ENCODE peak calls at places on chromosomes 11 and 22, in five cellular contexts. M is Karpas-422, Z is GM12864, V is A549, E is body of pancreas. C is an unnamed sample.

GRCh38 chr11:8959546-8960166 is 4.6 kb downstream of the TMEM9B start:
- DNase-seq in M (peak), Z (peak), V (peak), E (peak), C (no peak)

GRCh38 chr11:128235958-128236357 is 351.4 kb downstream of the ETS1 start:
- DNase-seq in M (no peak), Z (no peak), V (no peak), E (no peak), C (no peak)

GRCh38 chr11:44555031-44555800 is 10.2 kb upstream of the CD82 start:
- DNase-seq in M (no peak), Z (no peak), V (no peak), E (no peak), C (no peak)

GRCh38 chr11:133942594-133942993 is 14.2 kb downstream of the IGSF9B start:
- DNase-seq in M (no peak), Z (no peak), V (no peak), E (no peak), C (no peak)

GRCh38 chr11:73359930-73360742 is 16.1 kb upstream of the RELT start:
- DNase-seq in M (peak), Z (no peak), V (peak), E (no peak), C (no peak)

GRCh38 chr22:50620861-50621490 is 7.0 kb downstream of the ARSA start:
- DNase-seq in M (peak), Z (peak), V (no peak), E (no peak), C (no peak)

GRCh38 chr11:44637477-44637876 is 72.0 kb downstream of the CD82 start:
- DNase-seq in M (no peak), Z (no peak), V (no peak), E (no peak), C (no peak)

GRCh38 chr11:118618115-118618990 is 10.9 kb downstream of the PHLDB1 start:
- DNase-seq in M (no peak), Z (no peak), V (no peak), E (peak), C (peak)

GRCh38 chr11:96426356-96427103 is 36.7 kb downstream of the JRKL start:
- DNase-seq in M (peak), Z (peak), V (peak), E (peak), C (no peak)

GRCh38 chr22:45818130-45819085 is 146.8 kb downstream of the ATXN10 start:
- DNase-seq in M (no peak), Z (no peak), V (no peak), E (peak), C (no peak)

GRCh38 chr11:47998733-47999359 is 18.5 kb downstream of the PTPRJ start:
- DNase-seq in M (no peak), Z (no peak), V (peak), E (no peak), C (no peak)

GRCh38 chr11:6321961-6322362 is 1.7 kb upstream of the CAVIN3 start:
- DNase-seq in M (no peak), Z (no peak), V (no peak), E (no peak), C (peak)

GRCh38 chr11:921921-922678 is 3.6 kb upstream of the AP2A2 start:
- DNase-seq in M (no peak), Z (no peak), V (no peak), E (no peak), C (no peak)

GRCh38 chr11:47433991-47434786 is 8.0 kb upstream of the PSMC3 start:
- DNase-seq in M (no peak), Z (no peak), V (no peak), E (peak), C (no peak)

GRCh38 chr11:64851831-64852337 is 7.4 kb upstream of the CDC42BPG start:
- DNase-seq in M (peak), Z (no peak), V (no peak), E (no peak), C (no peak)

GRCh38 chr11:116862101-116862637 is 24.7 kb upstream of the APOA1 start:
- DNase-seq in M (no peak), Z (no peak), V (no peak), E (no peak), C (no peak)

GRCh38 chr11:116864531-116864930 is 27.1 kb upstream of the APOA1 start:
- DNase-seq in M (no peak), Z (no peak), V (no peak), E (no peak), C (no peak)

GRCh38 chr11:116861539-116861938 is 24.1 kb upstream of the APOA1 start:
- DNase-seq in M (no peak), Z (no peak), V (no peak), E (no peak), C (peak)

GRCh38 chr11:116860303-116860702 is 22.9 kb upstream of the APOA1 start:
- DNase-seq in M (no peak), Z (no peak), V (no peak), E (no peak), C (no peak)

DNA sequence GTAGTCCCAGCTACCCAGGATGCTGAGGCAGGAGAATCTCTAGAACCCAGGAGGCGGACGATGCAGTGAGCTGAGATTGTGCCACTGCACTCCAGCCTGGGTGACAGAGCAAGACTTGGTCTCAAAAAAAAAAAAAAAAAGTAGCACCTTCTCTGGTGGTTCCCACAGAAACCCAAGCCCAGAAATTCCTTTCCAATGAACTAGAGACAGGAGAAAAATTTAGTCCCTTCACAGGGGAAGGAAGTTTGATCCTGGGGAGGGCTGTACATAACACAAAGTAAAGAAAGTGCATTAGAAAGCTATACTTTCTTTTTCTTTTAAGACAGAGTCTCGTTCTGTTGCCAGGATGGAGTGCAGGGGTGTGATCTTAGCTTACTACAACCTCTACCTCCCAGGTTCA is 25.5 kb upstream of the APOA1 start:
- DNase-seq in M (no peak), Z (no peak), V (no peak), E (no peak), C (no peak)
- H3K4me3 ChIP-seq in M (no peak), Z (no peak), V (no peak), E (no peak), C (no peak)

GRCh38 chr11:61969838-61970452 is 2.5 kb upstream of the FTH1 start:
- DNase-seq in M (peak), Z (no peak), V (peak), E (no peak), C (peak)
- H3K4me3 ChIP-seq in M (no peak), Z (no peak), V (no peak), E (no peak), C (no peak)

GRCh38 chr11:77147668-77148321 is 19.7 kb downstream of the MYO7A start:
- DNase-seq in M (no peak), Z (no peak), V (no peak), E (peak), C (no peak)
- H3K4me3 ChIP-seq in M (no peak), Z (no peak), V (no peak), E (no peak), C (no peak)

GRCh38 chr11:114318361-114318760 is 22.2 kb downstream of the NNMT start:
- DNase-seq in M (no peak), Z (no peak), V (no peak), E (no peak), C (no peak)
- H3K4me3 ChIP-seq in M (no peak), Z (no peak), V (no peak), E (no peak), C (no peak)

C was measured in SJSA1.